ENCODE peak calls at places on chromosomes 11 and 22, in eight cellular contexts. W is fibroblast of lung, A is small intestine, G is IMR-90, J is mesendoderm, N is Peyer's patch, X is psoas muscle, D is mammary epithelial cell. I is an unnamed sample. For H3K4me1 and H3K27me3, the result is how much of the 10 kb centered on the place peaks cover.

GRCh38 chr11:106424111-106424510 is 346.6 kb downstream of the AASDHPPT start:
- DNase-seq in W (peak), A (no peak), G (peak), J (no peak), N (no peak), X (no peak), D (peak), I (no peak)

GRCh38 chr11:30452842-30453241 is 129.9 kb downstream of the ARL14EP start:
- DNase-seq in W (no peak), A (no peak), G (no peak), J (no peak), N (no peak), X (no peak), D (no peak), I (no peak)

GRCh38 chr11:65298131-65298535 is 16.5 kb upstream of the CDC42EP2 start:
- DNase-seq in W (peak), A (no peak), G (peak), J (no peak), N (no peak), X (peak), D (no peak), I (no peak)

GRCh38 chr22:38923463-38924196 is 33.8 kb upstream of the APOBEC3A start:
- DNase-seq in W (peak), A (peak), G (peak), J (peak), N (peak), X (peak), D (peak), I (no peak)

GRCh38 chr11:18011633-18012313 is 1.1 kb downstream of the SERGEF start:
- DNase-seq in W (no peak), A (no peak), G (no peak), J (no peak), N (no peak), X (peak), D (no peak), I (no peak)

GRCh38 chr22:48380016-48380665 is 1447.5 kb downstream of the BRD1 start:
- DNase-seq in W (no peak), A (no peak), G (no peak), J (no peak), N (no peak), X (no peak), D (no peak), I (no peak)

GRCh38 chr11:14687456-14687855 is 43.9 kb downstream of the PDE3B start:
- DNase-seq in W (no peak), A (no peak), G (no peak), J (no peak), N (no peak), X (no peak), D (no peak), I (no peak)

GRCh38 chr22:31394326-31394725 is 5.1 kb upstream of the DRG1 start:
- DNase-seq in W (no peak), A (no peak), G (peak), J (no peak), N (no peak), X (no peak), D (no peak), I (no peak)

GRCh38 chr11:41989173-41989572 is 529.7 kb upstream of the LRRC4C start:
- DNase-seq in W (no peak), A (no peak), G (no peak), J (no peak), N (no peak), X (no peak), D (no peak), I (no peak)

GRCh38 chr11:116732740-116733385 is 39.9 kb downstream of the BUD13 start:
- DNase-seq in W (peak), A (peak), G (peak), J (peak), N (peak), X (peak), D (peak), I (peak)

GRCh38 chr22:19325296-19325950 is 33.9 kb upstream of the CLTCL1 start:
- DNase-seq in W (peak), A (no peak), G (peak), J (no peak), N (no peak), X (no peak), D (peak), I (no peak)

GRCh38 chr11:134734446-134734845 is 322.4 kb upstream of the B3GAT1 start:
- DNase-seq in W (no peak), A (no peak), G (no peak), J (no peak), N (no peak), X (no peak), D (no peak), I (no peak)

GRCh38 chr11:122189259-122189658 is 73.2 kb upstream of the BLID start:
- DNase-seq in W (peak), A (no peak), G (peak), J (no peak), N (no peak), X (no peak), D (peak), I (no peak)

GRCh38 chr11:76783901-76784813 is 1.0 kb downstream of the TSKU start:
- DNase-seq in W (peak), A (peak), G (peak), J (peak), N (peak), X (peak), D (peak), I (no peak)

GRCh38 chr11:65112551-65113360 is 1.1 kb downstream of the TM7SF2 start:
- DNase-seq in W (peak), A (peak), G (peak), J (peak), N (peak), X (peak), D (no peak), I (peak)

GRCh38 chr11:34332524-34332923 is 25.3 kb downstream of the ABTB2 start:
- DNase-seq in W (no peak), A (no peak), G (no peak), J (no peak), N (no peak), X (no peak), D (no peak), I (no peak)
- H3K4me1 ChIP-seq in W (under half), A (under half), G (under half), J (under half), N (under half), X (under half), D (under half), I (under half)

GRCh38 chr11:114260077-114260476 is 36.1 kb upstream of the NNMT start:
- DNase-seq in W (no peak), A (no peak), G (no peak), J (no peak), N (no peak), X (peak), D (no peak), I (no peak)
- H3K27ac ChIP-seq in W (no peak), A (no peak), G (no peak), J (no peak), N (peak), X (peak), D (no peak), I (no peak)

GRCh38 chr11:75084883-75085282 is 11.8 kb downstream of the OR2AT4 start:
- DNase-seq in W (no peak), A (no peak), G (no peak), J (no peak), N (no peak), X (no peak), D (no peak), I (no peak)
- H3K27me3 ChIP-seq in W (under half), A (under half), G (under half), J (under half), N (under half), X (under half), D (under half), I (under half)

GRCh38 chr11:19813158-19813879 is 100.7 kb downstream of the NAV2 start:
- DNase-seq in W (no peak), A (no peak), G (no peak), J (no peak), N (no peak), X (peak), D (no peak), I (no peak)
- H3K4me1 ChIP-seq in W (under half), A (under half), G (under half), J (under half), N (under half), X (half or more), D (under half), I (under half)

GRCh38 chr22:30310881-30311771 is 15.6 kb downstream of the TBC1D10A start:
- DNase-seq in W (peak), A (peak), G (peak), J (no peak), N (no peak), X (peak), D (peak), I (no peak)

GRCh38 chr22:30313527-30314385 is 13.0 kb downstream of the TBC1D10A start:
- DNase-seq in W (no peak), A (peak), G (no peak), J (no peak), N (no peak), X (no peak), D (peak), I (no peak)

GRCh38 chr22:30309981-30310672 is 16.6 kb downstream of the TBC1D10A start:
- DNase-seq in W (peak), A (peak), G (peak), J (no peak), N (no peak), X (no peak), D (no peak), I (no peak)

GRCh38 chr22:30314918-30315317 is 11.8 kb downstream of the TBC1D10A start:
- DNase-seq in W (no peak), A (no peak), G (peak), J (peak), N (no peak), X (no peak), D (peak), I (no peak)

GRCh38 chr22:30312053-30312452 is 14.7 kb downstream of the TBC1D10A start:
- DNase-seq in W (peak), A (no peak), G (peak), J (no peak), N (no peak), X (no peak), D (peak), I (no peak)
- H3K27ac ChIP-seq in W (peak), A (no peak), G (no peak), J (no peak), N (peak), X (no peak), D (peak), I (peak)

DNA sequence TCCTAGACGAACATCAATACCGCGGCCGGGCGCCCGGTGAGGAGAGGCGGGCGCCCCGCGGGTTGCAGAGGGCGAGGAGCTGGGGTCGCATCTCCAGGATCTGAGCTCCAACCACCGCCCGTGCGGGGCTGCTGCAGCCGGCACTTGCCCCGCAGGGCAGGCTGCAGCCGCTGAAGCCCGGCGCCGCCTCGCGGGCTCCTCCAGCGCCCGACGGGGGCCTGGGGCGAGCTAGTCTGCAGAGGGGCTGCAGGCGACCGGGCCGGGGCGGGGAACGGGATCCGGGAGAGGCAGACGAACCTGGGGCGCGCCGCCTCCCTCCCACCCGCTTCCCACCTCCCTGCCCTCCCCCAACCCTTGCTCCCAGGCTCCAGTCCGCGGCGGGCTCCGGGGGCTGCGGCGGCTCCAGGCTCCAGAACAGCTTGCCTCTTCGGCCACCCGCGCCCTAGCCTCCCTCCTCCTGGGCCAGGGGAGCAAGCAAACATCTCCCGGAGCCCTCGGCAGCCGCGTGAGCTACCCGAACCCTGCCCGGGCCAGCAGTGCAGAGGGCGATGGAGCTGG is 858 bp downstream of the TENM4 start:
- DNase-seq in W (no peak), A (no peak), G (no peak), J (peak), N (no peak), X (peak), D (peak), I (no peak)
- H3K27me3 ChIP-seq in W (under half), A (under half), G (under half), J (under half), N (under half), X (half or more), D (under half), I (under half)

GRCh38 chr22:25070870-25071465 is 118.5 kb downstream of the KIAA1671 start:
- DNase-seq in W (no peak), A (no peak), G (no peak), J (no peak), N (no peak), X (no peak), D (no peak), I (no peak)
- H3K4me1 ChIP-seq in W (under half), A (under half), G (under half), J (under half), N (under half), X (under half), D (under half), I (half or more)

I was measured in naive thymus-derived CD4-positive, alpha-beta T cell.